ENCODE peak calls at places on chromosomes 1 and 21, in eight cellular contexts. P is tibial artery, Y is heart left ventricle, G is AG04449, A is Calu3, W is endothelial cell of umbilical vein, N is HFF-Myc, Q is fibroblast of lung. M is an unnamed sample.

GRCh38 chr21:44456207-44456914 is 1.1 kb downstream of the LRRC3 start:
- DNase-seq in P (no peak), Y (no peak), G (no peak), A (no peak), W (peak; percentile 5), N (no peak), Q (no peak), M (no peak)

GRCh38 chr1:223214272-223214807 is 71.3 kb upstream of the TLR5 start:
- DNase-seq in P (no peak), Y (no peak), G (no peak), A (no peak), W (no peak), N (no peak), Q (no peak), M (no peak)

GRCh38 chr1:239947789-239948188 is 143.9 kb upstream of the FMN2 start:
- DNase-seq in P (no peak), Y (no peak), G (no peak), A (no peak), W (no peak), N (no peak), Q (peak; percentile 10), M (no peak)

GRCh38 chr1:30719406-30720270 is 3.7 kb downstream of the MATN1 start:
- DNase-seq in P (no peak), Y (no peak), G (no peak), A (no peak), W (peak; percentile 78), N (no peak), Q (peak; percentile 40), M (no peak)

GRCh38 chr1:153359241-153359640 is 1.6 kb downstream of the S100A9 start:
- DNase-seq in P (no peak), Y (no peak), G (no peak), A (no peak), W (no peak), N (no peak), Q (no peak), M (no peak)

GRCh38 chr1:175198332-175198731 is 5.8 kb upstream of the KIAA0040 start:
- DNase-seq in P (no peak), Y (no peak), G (no peak), A (no peak), W (peak; percentile 6), N (no peak), Q (peak; percentile 34), M (no peak)

GRCh38 chr1:178150610-178151009 is 56.7 kb downstream of the RASAL2 start:
- DNase-seq in P (no peak), Y (no peak), G (no peak), A (no peak), W (peak; percentile 23), N (no peak), Q (peak; percentile 64), M (no peak)

GRCh38 chr1:53122194-53122846 is 20.1 kb downstream of the SLC1A7 start:
- DNase-seq in P (peak; percentile 32), Y (peak; percentile 58), G (no peak), A (no peak), W (no peak), N (no peak), Q (peak; percentile 78), M (no peak)

GRCh38 chr1:2523191-2523890 is 3.1 kb downstream of the PANK4 start:
- DNase-seq in P (no peak), Y (no peak), G (no peak), A (no peak), W (no peak), N (no peak), Q (no peak), M (no peak)

GRCh38 chr1:2255420-2256369 is 27.6 kb downstream of the SKI start:
- DNase-seq in P (no peak), Y (no peak), G (no peak), A (no peak), W (peak; percentile 69), N (peak; percentile 86), Q (peak; percentile 73), M (no peak)

GRCh38 chr21:32463889-32464300 is 51.4 kb downstream of the EVA1C start:
- DNase-seq in P (no peak), Y (no peak), G (peak; percentile 64), A (no peak), W (peak; percentile 95), N (peak; percentile 81), Q (peak; percentile 98), M (no peak)

GRCh38 chr1:94146273-94146672 is 25.3 kb upstream of the ABCA4 start:
- DNase-seq in P (no peak), Y (no peak), G (no peak), A (no peak), W (no peak), N (no peak), Q (no peak), M (no peak)
- TF ChIP-seq CTCF in P (no peak), Y (no peak), G (no peak), A (no peak), W (no peak), N (no peak), Q (no peak), M (no peak)

GRCh38 chr1:202107801-202108731 is 14.7 kb upstream of the GPR37L1 start:
- DNase-seq in P (no peak), Y (peak; percentile 66), G (no peak), A (peak; percentile 77), W (no peak), N (no peak), Q (no peak), M (no peak)
- TF ChIP-seq CTCF in P (no peak), Y (no peak), G (no peak), A (no peak), W (no peak), N (no peak), Q (no peak), M (no peak)

GRCh38 chr1:64484651-64485050 is 14.7 kb downstream of the CACHD1 start:
- DNase-seq in P (no peak), Y (no peak), G (no peak), A (no peak), W (peak; percentile 82), N (no peak), Q (peak; percentile 72), M (no peak)

GRCh38 chr1:64486193-64486592 is 16.3 kb downstream of the CACHD1 start:
- DNase-seq in P (no peak), Y (no peak), G (no peak), A (no peak), W (no peak), N (no peak), Q (no peak), M (no peak)

GRCh38 chr1:64488862-64489261 is 18.9 kb downstream of the CACHD1 start:
- DNase-seq in P (no peak), Y (no peak), G (no peak), A (no peak), W (no peak), N (no peak), Q (no peak), M (no peak)

GRCh38 chr1:64489707-64490106 is 19.8 kb downstream of the CACHD1 start:
- DNase-seq in P (no peak), Y (no peak), G (no peak), A (no peak), W (no peak), N (no peak), Q (no peak), M (no peak)

GRCh38 chr1:64487061-64487460 is 17.1 kb downstream of the CACHD1 start:
- DNase-seq in P (no peak), Y (no peak), G (no peak), A (no peak), W (no peak), N (no peak), Q (no peak), M (no peak)
- TF ChIP-seq CTCF in P (no peak), Y (no peak), G (no peak), A (peak; percentile 12), W (no peak), N (no peak), Q (no peak), M (no peak)

DNA sequence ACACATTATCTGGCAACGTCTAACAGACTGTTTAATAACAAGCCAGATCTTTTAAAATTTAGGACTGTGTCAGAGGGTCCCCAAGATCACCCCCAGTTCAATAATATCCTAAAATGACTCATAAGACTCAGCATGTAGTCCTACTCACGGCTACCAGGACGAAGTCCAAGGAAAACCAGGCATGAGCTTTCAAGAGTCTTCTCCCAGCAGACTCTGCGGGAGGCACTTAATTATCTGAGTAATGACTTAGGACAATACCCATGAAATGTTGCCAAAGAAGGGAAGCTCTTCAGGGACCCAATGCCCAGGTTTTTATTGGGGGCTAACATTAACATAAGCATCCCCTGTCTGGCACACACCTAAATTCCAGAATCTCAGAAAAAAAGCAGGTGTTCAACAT is 7.0 kb downstream of the HFM1 start:
- DNase-seq in P (no peak), Y (no peak), G (no peak), A (no peak), W (no peak), N (no peak), Q (peak; percentile 9), M (no peak)
- TF ChIP-seq CTCF in P (no peak), Y (no peak), G (no peak), A (no peak), W (no peak), N (no peak), Q (no peak), M (no peak)

DNA sequence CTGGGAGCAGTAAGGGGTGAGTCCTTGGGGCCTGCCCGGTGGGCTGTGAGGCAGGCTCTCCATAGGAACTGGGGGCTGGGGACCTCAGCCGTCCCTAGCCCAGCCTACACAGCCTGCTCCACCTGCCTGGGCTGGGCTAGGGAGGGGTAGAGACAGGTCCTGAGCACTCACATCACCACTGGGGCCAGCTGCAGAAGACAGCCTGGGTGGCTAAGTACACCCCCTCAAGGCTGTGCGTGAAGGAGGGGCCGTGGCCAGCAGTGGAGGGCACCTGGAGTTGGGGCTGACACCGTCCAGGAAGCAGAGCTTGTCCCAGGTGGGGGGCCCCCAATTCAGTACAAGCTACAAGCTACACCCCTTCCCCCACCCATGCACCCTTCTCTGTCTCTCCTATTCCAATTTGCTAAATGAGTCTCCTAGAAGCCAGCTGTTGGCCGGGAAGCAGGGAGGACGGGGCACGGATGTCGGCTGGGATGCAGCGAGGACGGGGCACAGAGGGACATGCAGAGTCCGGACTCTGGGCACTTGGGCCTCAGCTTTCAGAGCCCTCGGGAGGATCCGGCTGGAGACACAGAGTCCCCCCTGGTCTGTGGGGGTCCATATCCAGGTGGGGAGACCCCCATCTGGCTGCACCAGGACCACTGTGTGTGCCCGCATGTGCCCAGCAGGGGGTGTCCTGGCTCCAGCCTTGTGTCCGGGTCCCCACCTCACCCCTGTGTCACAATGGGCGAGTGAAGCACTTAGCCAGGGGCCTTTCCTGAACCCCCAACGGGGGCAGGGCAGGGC is 1.8 kb downstream of the ISG15 start:
- DNase-seq in P (no peak), Y (peak; percentile 23), G (no peak), A (peak; percentile 52), W (no peak), N (no peak), Q (no peak), M (no peak)
- TF ChIP-seq CTCF in P (peak; percentile 6), Y (peak; percentile 18), G (peak; percentile 38), A (peak; percentile 41), W (peak; percentile 65), N (peak; percentile 41), Q (peak; percentile 24), M (peak; percentile 32)

DNA sequence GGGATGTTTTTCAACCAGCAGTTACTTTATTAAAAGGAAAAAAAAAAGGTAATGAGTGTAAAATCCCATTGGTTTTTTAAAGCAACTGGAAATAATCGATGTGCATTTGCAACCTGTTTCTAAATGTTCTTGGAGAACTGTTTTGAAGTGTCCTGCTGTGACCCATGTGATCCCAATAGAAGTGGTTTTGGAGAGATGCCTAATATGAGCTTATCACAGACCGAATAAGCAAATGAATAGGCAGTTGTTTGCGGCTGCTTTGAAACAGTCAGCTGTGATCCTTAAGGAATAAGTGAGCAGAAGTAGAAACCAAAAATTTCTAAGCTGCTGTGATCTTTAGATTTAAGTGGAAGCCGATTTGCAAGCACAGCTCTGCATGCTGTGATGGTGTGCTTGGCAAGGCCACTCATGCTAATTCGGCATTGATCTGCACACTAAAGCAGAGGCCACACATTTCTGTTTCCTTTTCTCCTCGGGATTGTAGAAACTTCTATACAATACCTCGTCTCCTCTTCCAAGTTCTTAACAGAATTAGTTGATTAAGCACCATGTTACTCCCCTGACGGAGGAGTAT is 329.5 kb upstream of the DUSP10 start:
- DNase-seq in P (no peak), Y (no peak), G (no peak), A (no peak), W (no peak), N (no peak), Q (peak; percentile 82), M (no peak)
- TF ChIP-seq CTCF in P (no peak), Y (no peak), G (no peak), A (no peak), W (no peak), N (no peak), Q (no peak), M (no peak)